ENCODE peak calls at places on chromosomes 4 and X, in five cellular contexts. N is type B pancreatic cell, U is Calu3, Q is endodermal cell, K is GM20000. W is an unnamed sample.

GRCh38 chr4:15451866-15452765 is 17.6 kb upstream of the CC2D2A start:
- DNase-seq in N (no peak), U (no peak), Q (no peak), K (no peak), W (no peak)

GRCh38 chr4:26110493-26110892 is 196.5 kb downstream of the SMIM20 start:
- DNase-seq in N (no peak), U (no peak), Q (no peak), K (no peak), W (no peak)

GRCh38 chrX:64437665-64438064 is 42.4 kb upstream of the MTMR8 start:
- DNase-seq in N (no peak), U (no peak), Q (no peak), K (no peak), W (no peak)

GRCh38 chrX:72001471-72001870 is 90.8 kb downstream of the NHSL2 start:
- DNase-seq in N (peak), U (no peak), Q (peak), K (no peak), W (no peak)

GRCh38 chrX:80282535-80282934 is 137.7 kb upstream of the TENT5D start:
- DNase-seq in N (no peak), U (no peak), Q (no peak), K (no peak), W (no peak)

GRCh38 chr4:97496298-97496873 is 646.9 kb downstream of the STPG2 start:
- DNase-seq in N (no peak), U (peak), Q (no peak), K (no peak), W (no peak)

GRCh38 chr4:87521757-87522374 is 7.3 kb downstream of the SPARCL1 start:
- DNase-seq in N (no peak), U (no peak), Q (no peak), K (no peak), W (peak)

GRCh38 chr4:52248836-52249235 is 197.7 kb downstream of the SPATA18 start:
- DNase-seq in N (no peak), U (no peak), Q (no peak), K (no peak), W (no peak)

GRCh38 chr4:168488800-168489404 is 8.0 kb upstream of the PALLD start:
- DNase-seq in N (no peak), U (no peak), Q (no peak), K (no peak), W (no peak)

GRCh38 chr4:101762025-101762424 is 28.5 kb upstream of the BANK1 start:
- DNase-seq in N (no peak), U (no peak), Q (no peak), K (no peak), W (no peak)

GRCh38 chr4:37889849-37890500 is 909 bp upstream of the TBC1D1 start:
- DNase-seq in N (no peak), U (no peak), Q (peak), K (no peak), W (no peak)

GRCh38 chrX:129980043-129980442 is 2.4 kb upstream of the BCORL1 start:
- DNase-seq in N (no peak), U (no peak), Q (peak), K (peak), W (peak)

GRCh38 chr4:147019061-147019460 is 73.4 kb upstream of the TTC29 start:
- DNase-seq in N (no peak), U (peak), Q (peak), K (peak), W (peak)

GRCh38 chrX:73214366-73215094 is at the start of gene NAP1L2:
- DNase-seq in N (no peak), U (no peak), Q (peak), K (no peak), W (peak)

GRCh38 chr4:159191989-159192388 is 89.1 kb downstream of the RAPGEF2 start:
- DNase-seq in N (no peak), U (peak), Q (peak), K (no peak), W (no peak)
- TF ChIP-seq CTCF in N (peak), U (peak), Q (peak), K (no peak), W (no peak)

GRCh38 chr4:114780205-114780604 is 181.6 kb downstream of the UGT8 start:
- DNase-seq in N (no peak), U (peak), Q (peak), K (no peak), W (peak)
- TF ChIP-seq CTCF in N (peak), U (peak), Q (peak), K (peak), W (no peak)

DNA sequence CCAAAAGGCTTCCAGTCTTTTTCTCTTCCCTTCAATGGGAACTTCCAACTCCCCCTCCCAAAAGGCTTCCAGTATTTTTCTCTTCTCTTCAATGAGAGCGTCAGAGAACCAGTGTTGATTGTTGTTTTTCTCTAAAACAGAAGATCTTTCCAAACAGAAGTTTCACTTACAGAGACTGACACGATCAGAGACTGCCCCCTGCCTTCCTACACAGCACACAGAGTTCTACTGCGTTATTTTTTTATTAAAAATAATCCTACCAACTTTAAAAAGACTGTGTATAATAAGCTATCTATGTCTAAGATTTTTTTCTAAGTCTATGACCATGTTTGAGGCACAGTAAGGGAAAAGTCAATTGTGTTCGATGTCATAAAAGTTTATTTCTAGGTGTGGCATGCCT is 3.5 kb upstream of the HTR2C start:
- DNase-seq in N (no peak), U (no peak), Q (no peak), K (no peak), W (no peak)
- TF ChIP-seq CTCF in N (peak), U (no peak), Q (peak), K (no peak), W (no peak)

GRCh38 chr4:47703008-47703407 is 134.9 kb downstream of the CORIN start:
- DNase-seq in N (no peak), U (no peak), Q (peak), K (no peak), W (no peak)

GRCh38 chr4:47703964-47704363 is 133.9 kb downstream of the CORIN start:
- DNase-seq in N (no peak), U (no peak), Q (no peak), K (no peak), W (no peak)

GRCh38 chr4:47701286-47701685 is 136.6 kb downstream of the CORIN start:
- DNase-seq in N (no peak), U (no peak), Q (no peak), K (no peak), W (no peak)

GRCh38 chr4:47705326-47705981 is 132.4 kb downstream of the CORIN start:
- DNase-seq in N (no peak), U (no peak), Q (no peak), K (peak), W (peak)

GRCh38 chr4:47704693-47705325 is 133.1 kb downstream of the CORIN start:
- DNase-seq in N (no peak), U (peak), Q (peak), K (peak), W (peak)
- TF ChIP-seq CTCF in N (peak), U (no peak), Q (peak), K (peak), W (peak)

GRCh38 chr4:108833041-108833440 is 70.2 kb upstream of the ETNPPL start:
- DNase-seq in N (no peak), U (no peak), Q (no peak), K (no peak), W (no peak)
- TF ChIP-seq CTCF in N (peak), U (no peak), Q (peak), K (no peak), W (no peak)

DNA sequence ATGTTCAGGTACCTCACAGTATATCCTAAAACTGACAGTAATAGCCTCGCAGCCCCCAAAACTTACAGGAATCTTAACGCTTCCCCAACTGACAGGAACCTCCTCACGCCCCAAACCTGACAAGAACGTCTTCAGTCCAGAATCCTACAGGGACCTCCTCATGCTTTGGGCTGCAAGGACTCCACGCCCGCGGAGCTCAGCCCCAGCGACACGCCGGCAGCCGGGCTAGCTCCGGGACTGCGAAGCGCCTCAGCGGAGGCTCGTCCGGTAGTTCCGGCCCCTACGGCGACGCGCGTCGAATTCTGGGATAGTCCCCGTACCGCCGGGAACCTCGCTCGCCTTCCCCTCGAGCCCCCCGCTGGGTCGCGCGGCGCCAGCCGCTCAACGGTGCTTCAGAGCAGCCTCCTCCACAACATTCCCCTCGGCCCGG is 562 bp downstream of the PHF8 start:
- DNase-seq in N (peak), U (peak), Q (peak), K (peak), W (peak)
- TF ChIP-seq CTCF in N (no peak), U (no peak), Q (no peak), K (no peak), W (no peak)

GRCh38 chrX:77431227-77431626 is 16.0 kb upstream of the FGF16 start:
- DNase-seq in N (no peak), U (no peak), Q (no peak), K (no peak), W (peak)
- TF ChIP-seq CTCF in N (no peak), U (no peak), Q (no peak), K (no peak), W (no peak)

GRCh38 chr4:34323549-34324325 is 1920.6 kb downstream of the ARAP2 start:
- DNase-seq in N (no peak), U (no peak), Q (peak), K (no peak), W (no peak)
- TF ChIP-seq CTCF in N (no peak), U (no peak), Q (peak), K (no peak), W (no peak)

W was measured in GM12865.